ENCODE peak calls at places on chromosomes 1 and 21, in six cellular contexts. Q, G, S, U, J and B are unnamed samples.

GRCh38 chr1:245877976-245878375 is 629.1 kb downstream of the SMYD3 start:
- DNase-seq in U (no peak), S (no peak), J (no peak), G (no peak), Q (no peak), B (no peak)

GRCh38 chr21:40841524-40842196 is 5.3 kb downstream of the DSCAM start:
- DNase-seq in G (peak), S (no peak), J (no peak), U (peak), Q (peak), B (peak)

GRCh38 chr1:54120698-54121481 is 31.9 kb downstream of the CDCP2 start:
- DNase-seq in U (no peak), J (no peak), G (peak), S (no peak), Q (no peak), B (no peak)

GRCh38 chr1:99228153-99228552 is 36.1 kb upstream of the PLPPR4 start:
- DNase-seq in U (no peak), J (no peak), Q (no peak), G (no peak), S (no peak), B (no peak)

GRCh38 chr21:30518876-30519275 is 16.9 kb upstream of the KRTAP19-5 start:
- DNase-seq in Q (no peak), J (peak), S (no peak), U (no peak), G (no peak), B (no peak)

GRCh38 chr1:24134376-24134775 is 8.6 kb downstream of the IL22RA1 start:
- DNase-seq in S (no peak), Q (no peak), J (no peak), G (no peak), U (no peak), B (no peak)

GRCh38 chr1:43691871-43692815 is 15.2 kb upstream of the ST3GAL3 start:
- DNase-seq in Q (no peak), U (no peak), J (no peak), G (no peak), S (no peak), B (peak)

GRCh38 chr21:46555678-46556077 is 49.2 kb downstream of the S100B start:
- DNase-seq in G (no peak), J (no peak), S (no peak), Q (no peak), U (no peak), B (no peak)

GRCh38 chr1:106700151-106700550 is 356.3 kb upstream of the PRMT6 start:
- DNase-seq in S (no peak), Q (no peak), U (no peak), J (no peak), G (no peak), B (no peak)

GRCh38 chr1:215543191-215543606 is 23.9 kb upstream of the KCTD3 start:
- DNase-seq in S (no peak), U (peak), G (peak), J (no peak), Q (no peak), B (no peak)

GRCh38 chr1:45924736-45925135 is 121.3 kb downstream of the MAST2 start:
- DNase-seq in J (no peak), S (no peak), Q (no peak), G (peak), U (peak), B (no peak)

GRCh38 chr1:214707306-214708087 is 104.5 kb downstream of the CENPF start:
- DNase-seq in Q (no peak), S (no peak), J (no peak), G (peak), U (no peak), B (no peak)

GRCh38 chr1:55612988-55613387 is 397.8 kb upstream of the USP24 start:
- DNase-seq in J (no peak), G (no peak), Q (no peak), S (no peak), U (no peak), B (no peak)

GRCh38 chr1:25672763-25673409 is 56.3 kb downstream of the MAN1C1 start:
- DNase-seq in J (no peak), G (no peak), S (no peak), Q (no peak), U (no peak), B (no peak)

GRCh38 chr1:162003825-162004205 is 19.9 kb downstream of the OLFML2B start:
- DNase-seq in J (peak), G (peak), S (no peak), Q (no peak), U (no peak), B (no peak)
- H3K27ac ChIP-seq in J (no peak), G (peak), S (no peak), Q (no peak), U (no peak), B (no peak)

GRCh38 chr1:242146640-242147039 is 147.7 kb upstream of the MAP1LC3C start:
- DNase-seq in U (no peak), G (no peak), S (no peak), J (peak), Q (peak), B (no peak)
- H3K27ac ChIP-seq in U (no peak), G (no peak), S (no peak), J (no peak), Q (peak), B (no peak)

GRCh38 chr1:58763214-58763613 is 20.6 kb downstream of the JUN start:
- DNase-seq in U (peak), S (no peak), J (no peak), Q (no peak), G (no peak), B (no peak)
- H3K27ac ChIP-seq in U (no peak), S (no peak), J (no peak), Q (no peak), G (no peak), B (no peak)

GRCh38 chr1:17225140-17225539 is 20.2 kb downstream of the PADI1 start:
- DNase-seq in S (no peak), Q (no peak), U (no peak), G (no peak), J (no peak), B (no peak)
- H3K27ac ChIP-seq in S (no peak), Q (no peak), U (no peak), G (no peak), J (peak), B (no peak)

DNA sequence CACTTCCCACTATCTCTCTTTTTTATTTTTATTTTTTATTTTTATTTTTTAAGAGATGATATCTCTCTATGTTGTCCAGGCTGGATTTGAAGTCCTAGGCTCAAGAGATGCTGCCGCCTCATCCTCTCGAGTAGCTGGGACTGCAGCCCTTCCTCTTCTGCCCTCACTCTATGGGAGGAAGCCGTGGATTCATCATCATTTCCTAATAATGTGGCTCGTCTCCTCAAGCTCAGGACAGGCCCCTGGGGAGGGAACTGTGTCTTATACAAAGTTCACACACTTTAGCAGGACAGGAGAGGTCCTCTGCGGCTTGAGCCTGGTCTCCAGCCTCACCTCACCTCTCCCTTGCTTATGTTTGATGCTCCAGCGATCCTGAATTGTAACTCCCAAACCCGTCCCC is 16.5 kb upstream of the IFFO2 start:
- DNase-seq in J (no peak), U (no peak), Q (no peak), G (no peak), S (no peak), B (no peak)
- H3K27ac ChIP-seq in J (no peak), U (no peak), Q (no peak), G (no peak), S (no peak), B (no peak)

DNA sequence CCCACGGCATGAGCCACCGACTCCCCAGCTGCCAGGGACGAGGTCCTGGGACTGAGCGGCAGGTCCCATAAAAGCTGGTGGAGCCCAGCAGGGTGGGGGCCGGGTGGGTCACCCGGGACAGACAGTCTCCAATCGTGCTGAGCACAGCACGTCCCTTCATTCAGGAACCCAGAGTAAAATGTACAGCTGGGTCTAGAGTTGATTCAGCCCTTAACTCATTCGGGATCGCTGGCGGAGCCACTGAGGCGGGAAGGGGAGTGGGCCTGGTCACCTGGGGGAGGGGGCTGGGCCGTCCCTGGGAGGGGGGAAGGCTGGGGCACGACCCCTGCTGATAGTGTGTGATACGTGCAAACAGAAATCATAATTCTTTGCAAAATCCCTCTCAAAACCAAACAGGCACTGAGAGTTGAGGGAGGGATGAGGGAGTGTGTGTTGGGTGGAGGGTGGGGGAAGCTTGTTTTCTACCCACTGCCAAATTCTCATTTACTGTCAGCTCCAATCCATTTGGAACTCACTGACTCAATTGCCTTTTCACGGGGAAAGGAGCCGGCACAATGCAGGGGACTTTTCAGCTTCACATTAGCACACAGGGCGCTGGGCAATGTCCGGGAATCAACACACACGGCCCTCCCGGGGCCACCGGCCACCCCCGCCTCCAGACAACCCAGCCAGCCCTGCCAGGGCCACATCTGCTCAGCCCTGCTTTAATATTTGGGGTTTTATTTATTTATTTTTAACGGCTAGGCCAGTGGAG is 13.8 kb downstream of the CASZ1 start:
- DNase-seq in U (peak), G (no peak), J (no peak), Q (no peak), S (no peak), B (no peak)
- H3K27ac ChIP-seq in U (no peak), G (no peak), J (no peak), Q (no peak), S (no peak), B (no peak)

GRCh38 chr1:8708259-8708658 is 109.2 kb downstream of the RERE start:
- DNase-seq in J (no peak), Q (no peak), G (no peak), U (no peak), S (no peak), B (no peak)

GRCh38 chr1:8706995-8707396 is 110.4 kb downstream of the RERE start:
- DNase-seq in U (no peak), G (peak), S (no peak), Q (peak), J (peak), B (no peak)

GRCh38 chr1:8702848-8703810 is 114.3 kb downstream of the RERE start:
- DNase-seq in U (peak), Q (peak), S (no peak), J (peak), G (peak), B (peak)

GRCh38 chr1:8705104-8705503 is 112.3 kb downstream of the RERE start:
- DNase-seq in J (no peak), U (no peak), S (no peak), G (no peak), Q (no peak), B (no peak)

DNA sequence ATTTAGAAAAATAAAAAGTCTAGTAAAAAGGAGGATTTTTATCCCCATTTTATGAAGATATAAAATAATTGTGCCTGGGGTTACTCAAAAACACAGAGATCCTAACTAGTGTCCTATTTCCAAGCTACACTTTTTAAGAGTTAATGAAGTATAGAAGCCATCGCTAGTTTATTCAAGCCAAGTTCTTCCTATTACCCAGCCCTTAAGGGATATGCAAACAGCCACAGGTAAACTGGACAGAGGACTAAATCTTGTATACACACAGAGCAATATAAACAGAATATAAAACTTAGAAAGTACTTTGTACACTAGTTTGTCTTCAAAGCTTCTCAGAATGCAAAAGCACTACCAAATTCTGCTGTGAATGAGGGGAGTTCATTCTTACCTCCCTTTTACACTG is 111.1 kb downstream of the RERE start:
- DNase-seq in J (no peak), G (no peak), U (no peak), S (no peak), Q (no peak), B (no peak)
- H3K27ac ChIP-seq in J (no peak), G (peak), U (no peak), S (no peak), Q (no peak), B (no peak)